ENCODE peak calls at places on chromosomes 6 and 20, in four cellular contexts. One of them, this sample, is unnamed.

GRCh38 chr6:31815025-31815838 is at the start of the genes HSPA1A and HSPA1L:
- DNase-seq in HepG2: peak
- DNase-seq in H1: peak
- DNase-seq in K562: peak
- DNase-seq in this sample: peak

GRCh38 chr20:10540636-10541493 is 105.8 kb downstream of the SLX4IP start:
- DNase-seq in H1: no peak
- DNase-seq in HepG2: peak
- DNase-seq in K562: no peak
- DNase-seq in this sample: peak

GRCh38 chr20:63087236-63087871 is 80.6 kb upstream of the BHLHE23 start:
- DNase-seq in H1: no peak
- DNase-seq in HepG2: no peak
- DNase-seq in K562: no peak
- DNase-seq in this sample: no peak

GRCh38 chr6:32945106-32945761 is 4.4 kb upstream of the HLA-DMB start:
- DNase-seq in H1: no peak
- DNase-seq in K562: no peak
- DNase-seq in HepG2: no peak
- DNase-seq in this sample: no peak

GRCh38 chr6:95017922-95018321 is 559.4 kb upstream of the MANEA start:
- DNase-seq in K562: no peak
- DNase-seq in HepG2: no peak
- DNase-seq in H1: no peak
- DNase-seq in this sample: no peak

GRCh38 chr6:13004610-13005009 is 288.0 kb downstream of the PHACTR1 start:
- DNase-seq in H1: no peak
- DNase-seq in HepG2: no peak
- DNase-seq in K562: no peak
- DNase-seq in this sample: no peak

GRCh38 chr6:157317129-157317814 is 6.0 kb downstream of the TMEM242 start:
- DNase-seq in K562: peak
- DNase-seq in H1: no peak
- DNase-seq in HepG2: peak
- DNase-seq in this sample: peak

GRCh38 chr6:155001482-155001881 is 6.4 kb downstream of the TIAM2 start:
- DNase-seq in K562: no peak
- DNase-seq in HepG2: peak
- DNase-seq in H1: no peak
- DNase-seq in this sample: no peak

GRCh38 chr20:36439040-36439730 is 102.1 kb upstream of the MYL9 start:
- DNase-seq in K562: peak
- DNase-seq in H1: peak
- DNase-seq in HepG2: peak
- DNase-seq in this sample: peak

GRCh38 chr20:34302312-34302722 is 838 bp downstream of the AHCY start:
- DNase-seq in K562: peak
- DNase-seq in HepG2: peak
- DNase-seq in H1: no peak
- DNase-seq in this sample: no peak

GRCh38 chr20:7291946-7292345 is 524.5 kb downstream of the BMP2 start:
- DNase-seq in K562: no peak
- DNase-seq in HepG2: no peak
- DNase-seq in H1: no peak
- DNase-seq in this sample: no peak

GRCh38 chr6:37665309-37665708 is 32.4 kb downstream of the MDGA1 start:
- DNase-seq in K562: no peak
- DNase-seq in HepG2: no peak
- DNase-seq in H1: no peak
- DNase-seq in this sample: no peak

GRCh38 chr6:158232445-158233213 is 64.5 kb downstream of the GTF2H5 start:
- DNase-seq in H1: no peak
- DNase-seq in K562: peak
- DNase-seq in HepG2: peak
- DNase-seq in this sample: peak

DNA sequence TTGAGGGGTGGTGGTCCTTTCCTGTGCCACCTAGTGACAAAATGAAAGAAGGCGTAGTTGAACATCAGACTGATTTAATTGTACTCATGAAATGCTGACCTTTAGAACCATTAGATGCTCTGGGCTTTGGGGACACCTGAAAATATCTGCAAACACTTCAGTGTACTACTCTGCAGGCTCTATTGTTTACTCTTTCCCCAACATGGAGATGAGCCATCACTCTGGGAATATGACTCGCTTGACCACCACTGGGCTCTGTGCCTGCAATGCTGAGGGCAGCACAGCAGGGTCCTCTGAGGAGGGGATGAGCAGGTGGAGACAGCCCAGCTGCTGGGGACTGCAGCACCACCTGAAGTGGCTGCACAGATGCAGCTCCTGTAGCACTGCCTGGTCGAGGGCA is 74.8 kb upstream of the SLC24A3 start:
- DNase-seq in HepG2: no peak
- DNase-seq in H1: no peak
- DNase-seq in K562: no peak
- DNase-seq in this sample: no peak
- TF ChIP-seq PHF8 in HepG2: no peak
- TF ChIP-seq PHF8 in H1: no peak
- TF ChIP-seq PHF8 in K562: no peak
- TF ChIP-seq PHF8 in this sample: no peak

GRCh38 chr20:5918856-5919633 is 31.3 kb downstream of the TRMT6 start:
- DNase-seq in H1: no peak
- DNase-seq in HepG2: peak
- DNase-seq in K562: no peak
- DNase-seq in this sample: peak

GRCh38 chr20:5920581-5920980 is 29.8 kb downstream of the TRMT6 start:
- DNase-seq in HepG2: no peak
- DNase-seq in H1: no peak
- DNase-seq in K562: no peak
- DNase-seq in this sample: no peak

GRCh38 chr20:5914859-5915258 is 35.5 kb downstream of the TRMT6 start:
- DNase-seq in HepG2: no peak
- DNase-seq in H1: no peak
- DNase-seq in K562: no peak
- DNase-seq in this sample: no peak

GRCh38 chr20:5923493-5923892 is 26.8 kb downstream of the TRMT6 start:
- DNase-seq in H1: no peak
- DNase-seq in K562: no peak
- DNase-seq in HepG2: no peak
- DNase-seq in this sample: no peak

GRCh38 chr20:5919634-5920544 is 30.4 kb downstream of the TRMT6 start:
- DNase-seq in HepG2: no peak
- DNase-seq in K562: no peak
- DNase-seq in H1: no peak
- DNase-seq in this sample: no peak
- TF ChIP-seq KDM1A in HepG2: no peak
- TF ChIP-seq KDM1A in K562: no peak
- TF ChIP-seq KDM1A in H1: no peak
- TF ChIP-seq KDM1A in this sample: no peak

DNA sequence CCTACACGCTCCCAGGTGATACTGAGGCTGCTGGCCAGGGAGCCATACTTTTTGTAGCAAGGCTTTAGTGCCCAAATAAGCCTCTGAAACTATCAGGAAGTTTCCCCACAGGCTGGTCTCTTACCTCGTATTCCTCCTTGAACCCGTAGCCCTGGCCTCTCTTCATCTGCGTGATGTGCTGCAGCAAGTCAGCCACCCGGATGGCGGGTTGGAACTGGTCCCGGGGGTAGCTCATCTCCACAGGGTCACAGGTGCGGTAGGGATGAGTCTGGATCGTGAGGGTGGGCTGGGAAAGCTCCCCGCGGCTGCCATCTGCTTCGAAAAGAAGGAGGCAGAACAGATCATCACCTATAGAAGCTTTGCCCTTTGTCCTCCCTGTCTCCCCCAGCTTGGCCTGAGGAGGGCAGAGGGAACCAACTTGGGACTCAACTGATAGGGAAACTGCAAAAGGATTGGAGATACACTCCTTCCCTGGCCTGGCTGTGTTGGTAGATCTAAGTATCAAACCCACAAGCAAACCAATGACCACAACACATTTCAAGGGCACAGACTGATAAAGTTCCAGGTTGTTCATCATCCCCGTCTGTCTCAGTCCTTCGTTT is 543.2 kb upstream of the CHD6 start:
- DNase-seq in H1: no peak
- DNase-seq in K562: no peak
- DNase-seq in HepG2: no peak
- DNase-seq in this sample: no peak
- TF ChIP-seq CEBPB in H1: no peak
- TF ChIP-seq CEBPB in K562: no peak
- TF ChIP-seq CEBPB in HepG2: no peak
- TF ChIP-seq CEBPB in this sample: no peak

GRCh38 chr6:10412948-10413849 is 1.7 kb downstream of the TFAP2A start:
- DNase-seq in K562: no peak
- DNase-seq in HepG2: no peak
- DNase-seq in H1: no peak
- DNase-seq in this sample: peak
- TF ChIP-seq PHF8 in K562: no peak
- TF ChIP-seq PHF8 in HepG2: no peak
- TF ChIP-seq PHF8 in H1: no peak
- TF ChIP-seq PHF8 in this sample: no peak

DNA sequence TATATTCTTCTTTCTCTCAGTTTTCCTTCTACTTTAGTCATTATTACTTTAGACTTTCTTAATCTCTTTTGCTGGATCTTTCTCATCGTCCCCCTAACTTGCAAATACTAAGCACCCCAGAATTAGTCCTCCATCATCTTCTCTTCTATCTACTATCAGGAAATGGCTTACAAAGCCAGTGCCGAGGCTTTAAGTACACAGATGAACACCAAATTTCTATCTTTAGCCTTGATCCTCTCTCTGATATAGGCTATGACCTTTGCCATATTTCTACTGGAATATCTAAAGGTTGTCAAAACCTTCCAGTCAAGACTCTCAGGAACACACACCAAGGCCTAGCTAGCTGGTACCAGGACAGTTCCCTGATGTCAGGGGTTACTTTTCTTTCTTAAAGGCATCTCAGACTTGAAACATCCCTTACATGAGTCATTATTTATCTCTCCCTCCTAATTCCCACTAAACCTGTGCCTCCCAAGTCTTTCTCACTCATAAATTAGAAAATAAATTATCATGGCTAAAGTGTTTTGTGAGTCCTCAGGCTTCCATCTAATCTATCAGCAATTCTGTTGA is 278.6 kb upstream of the TCF21 start:
- DNase-seq in H1: no peak
- DNase-seq in K562: no peak
- DNase-seq in HepG2: no peak
- DNase-seq in this sample: peak
- TF ChIP-seq KDM1A in H1: no peak
- TF ChIP-seq KDM1A in K562: no peak
- TF ChIP-seq KDM1A in HepG2: no peak
- TF ChIP-seq KDM1A in this sample: no peak

DNA sequence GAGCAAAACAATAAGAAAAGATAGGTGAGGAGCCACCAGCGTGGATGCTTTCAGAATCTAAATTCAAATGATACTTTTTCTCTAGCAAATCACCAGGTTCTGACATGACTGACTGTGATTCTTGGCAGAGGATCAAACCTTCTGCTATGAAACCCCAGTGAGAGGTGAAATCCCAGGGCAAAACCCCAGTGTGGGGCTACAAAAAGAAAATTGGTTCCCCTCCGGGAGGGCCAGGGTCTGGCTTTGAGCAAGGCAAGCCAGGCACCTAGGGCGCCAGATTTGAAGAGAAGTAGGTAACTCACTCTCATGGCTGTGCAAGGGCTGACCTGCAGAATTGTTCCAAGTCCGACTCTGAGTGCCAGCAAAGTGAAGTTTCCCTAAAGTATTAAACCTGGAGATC is 20.2 kb upstream of the RALGAPA2 start:
- DNase-seq in HepG2: no peak
- DNase-seq in H1: no peak
- DNase-seq in K562: no peak
- DNase-seq in this sample: no peak
- TF ChIP-seq CEBPB in HepG2: no peak
- TF ChIP-seq CEBPB in H1: no peak
- TF ChIP-seq CEBPB in K562: no peak
- TF ChIP-seq CEBPB in this sample: no peak

GRCh38 chr6:99905209-99906106 is 88.6 kb downstream of the MCHR2 start:
- DNase-seq in H1: peak
- DNase-seq in K562: peak
- DNase-seq in HepG2: peak
- DNase-seq in this sample: peak
- TF ChIP-seq PHF8 in H1: no peak
- TF ChIP-seq PHF8 in K562: no peak
- TF ChIP-seq PHF8 in HepG2: no peak
- TF ChIP-seq PHF8 in this sample: no peak

GRCh38 chr20:1108437-1108920 is 9.9 kb upstream of the PSMF1 start:
- DNase-seq in HepG2: peak
- DNase-seq in H1: no peak
- DNase-seq in K562: peak
- DNase-seq in this sample: peak
- TF ChIP-seq KDM1A in HepG2: no peak
- TF ChIP-seq KDM1A in H1: no peak
- TF ChIP-seq KDM1A in K562: no peak
- TF ChIP-seq KDM1A in this sample: no peak

GRCh38 chr6:166588691-166589333 is 2.3 kb upstream of the RAMACL start:
- DNase-seq in HepG2: no peak
- DNase-seq in K562: no peak
- DNase-seq in H1: no peak
- DNase-seq in this sample: no peak
- TF ChIP-seq CEBPB in HepG2: no peak
- TF ChIP-seq CEBPB in K562: no peak
- TF ChIP-seq CEBPB in H1: no peak
- TF ChIP-seq CEBPB in this sample: no peak

DNA sequence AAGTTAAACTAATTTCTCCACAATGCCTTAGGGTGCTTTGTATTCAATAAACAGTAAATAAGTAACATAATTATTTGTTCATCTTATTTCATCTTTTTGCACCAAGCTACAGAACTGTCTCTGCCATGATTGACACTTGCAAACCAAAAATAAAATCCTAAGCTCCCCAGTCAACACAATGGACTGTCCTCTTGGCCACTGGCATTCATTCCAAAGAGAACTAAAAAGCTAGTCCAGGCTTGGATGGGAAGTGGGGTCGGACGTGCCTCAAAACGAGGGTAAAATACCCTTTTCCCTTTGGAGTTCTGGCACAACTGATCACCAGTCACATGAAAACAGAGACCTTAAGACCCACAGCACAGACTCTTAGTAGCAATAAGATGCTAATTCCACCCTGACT is 66.4 kb upstream of the THBS2 start:
- DNase-seq in K562: no peak
- DNase-seq in HepG2: no peak
- DNase-seq in H1: no peak
- DNase-seq in this sample: no peak
- TF ChIP-seq PHF8 in K562: no peak
- TF ChIP-seq PHF8 in HepG2: no peak
- TF ChIP-seq PHF8 in H1: no peak
- TF ChIP-seq PHF8 in this sample: no peak